ENCODE peak calls at places on chromosomes 13 and 19, in nine cellular contexts. R is Caco-2; K is activated naive CD8-positive, alpha-beta T cell treated with anti-CD3 and anti-CD28 coated beads for 36 hours; Y is left cardiac atrium; V is endothelial cell; S is IMR-90; T is stimulated activated CD8-positive, alpha-beta memory T cell treated with anti-CD3 and anti-CD28 coated beads, Interleukin-4, amount 100 ng/mL, for 4 hours; M is AG04449; Q is glomerular endothelial cell. O is an unnamed sample.

GRCh38 chr13:99258210-99258860 is at the start of gene GPR18:
- DNase-seq in R (no peak), K (no peak), Y (no peak), V (no peak), S (peak), T (no peak), M (no peak), Q (no peak), O (no peak)

GRCh38 chr19:44570984-44571684 is 41.7 kb upstream of the CEACAM20 start:
- DNase-seq in R (peak), K (peak), Y (peak), V (peak), S (peak), T (no peak), M (peak), Q (peak), O (peak)

GRCh38 chr19:10946964-10947657 is 13.7 kb upstream of the SMARCA4 start:
- DNase-seq in R (no peak), K (no peak), Y (no peak), V (no peak), S (peak), T (no peak), M (peak), Q (no peak), O (no peak)

GRCh38 chr13:80109313-80109712 is 231.6 kb downstream of the SPRY2 start:
- DNase-seq in R (no peak), K (no peak), Y (no peak), V (no peak), S (no peak), T (no peak), M (no peak), Q (no peak), O (no peak)

GRCh38 chr19:42693760-42694350 is 46.4 kb downstream of the PSG3 start:
- DNase-seq in R (peak), K (peak), Y (no peak), V (peak), S (peak), T (no peak), M (no peak), Q (no peak), O (no peak)

GRCh38 chr19:49637865-49638350 is 2.0 kb downstream of the RRAS start:
- DNase-seq in R (peak), K (no peak), Y (peak), V (peak), S (peak), T (no peak), M (peak), Q (no peak), O (no peak)

GRCh38 chr13:75415720-75416119 is 66.2 kb downstream of the TBC1D4 start:
- DNase-seq in R (no peak), K (no peak), Y (no peak), V (no peak), S (peak), T (no peak), M (peak), Q (no peak), O (peak)

GRCh38 chr19:35204799-35205732 is 23.5 kb downstream of the FAM187B start:
- DNase-seq in R (no peak), K (peak), Y (no peak), V (no peak), S (no peak), T (no peak), M (no peak), Q (no peak), O (peak)

GRCh38 chr19:7559102-7559501 is 23.6 kb downstream of the PNPLA6 start:
- DNase-seq in R (no peak), K (no peak), Y (no peak), V (no peak), S (no peak), T (no peak), M (no peak), Q (no peak), O (no peak)

GRCh38 chr13:48891586-48891985 is 84.1 kb upstream of the FNDC3A start:
- DNase-seq in R (no peak), K (no peak), Y (no peak), V (no peak), S (peak), T (no peak), M (no peak), Q (no peak), O (no peak)

GRCh38 chr13:104414771-104415170 is 1348.6 kb upstream of the SLC10A2 start:
- DNase-seq in R (no peak), K (no peak), Y (no peak), V (no peak), S (no peak), T (no peak), M (no peak), Q (no peak), O (no peak)

GRCh38 chr19:18441804-18442788 is 4.2 kb upstream of the ISYNA1 start:
- DNase-seq in R (no peak), K (no peak), Y (no peak), V (no peak), S (no peak), T (no peak), M (no peak), Q (no peak), O (no peak)

GRCh38 chr19:53982056-53982455 is 9.4 kb upstream of the CACNG6 start:
- DNase-seq in R (no peak), K (no peak), Y (no peak), V (peak), S (no peak), T (no peak), M (no peak), Q (no peak), O (no peak)

GRCh38 chr19:43534811-43535761 is 2.1 kb downstream of the ZNF575 start:
- DNase-seq in R (peak), K (peak), Y (peak), V (peak), S (peak), T (no peak), M (no peak), Q (no peak), O (no peak)